ENCODE peak calls at places on chromosomes 2 and 18, in nine cellular contexts. C is GM23338; K is heart left ventricle; U is LoVo; P is activated T-helper 1 cell treated with anti-CD3 and anti-CD28 coated beads, Interleukin-12 subunit alpha, Interleukin-12 subunit beta, Interleukin-2, Interleukin-4 antibody, amounts not matched to agents 30 ng/mL and 10 ng/mL and 1 ng/mL, durations not matched to agents 14 hours and 24 hours and 36 hours; A is activated CD4-positive, alpha-beta memory T cell treated with anti-CD3 and anti-CD28 coated beads, Interleukin-2, amount 10 ng/mL, durations not matched to agents 7 days and 5 days; I is NCI-H345; R is psoas muscle; O is amniotic epithelial cell. Y is an unnamed sample.
A peak's percentile ranks its signal among the peaks of the same experiment; 100 is the strongest.

GRCh38 chr18:5556317-5556974 is 12.6 kb upstream of the EPB41L3 start:
- DNase-seq in C (no peak), K (peak; percentile 23), U (no peak), P (no peak), A (no peak), I (no peak), R (peak; percentile 49), O (no peak), Y (no peak)

GRCh38 chr2:21519821-21520220 is 396.1 kb downstream of the TDRD15 start:
- DNase-seq in C (no peak), K (no peak), U (no peak), P (no peak), A (no peak), I (no peak), R (no peak), O (no peak), Y (no peak)

GRCh38 chr2:49937432-49937831 is 783.1 kb upstream of the FSHR start:
- DNase-seq in C (peak; percentile 10), K (no peak), U (no peak), P (no peak), A (no peak), I (no peak), R (no peak), O (no peak), Y (no peak)

GRCh38 chr2:58291726-58292430 is 50.8 kb upstream of the FANCL start:
- DNase-seq in C (no peak), K (no peak), U (no peak), P (no peak), A (no peak), I (peak; percentile 63), R (no peak), O (peak; percentile 13), Y (no peak)

GRCh38 chr2:199798881-199799580 is 52.0 kb downstream of the FTCDNL1 start:
- DNase-seq in C (no peak), K (peak; percentile 45), U (no peak), P (no peak), A (no peak), I (no peak), R (peak; percentile 16), O (no peak), Y (peak; percentile 83)

GRCh38 chr18:27198036-27198435 is 12.9 kb upstream of the CHST9 start:
- DNase-seq in C (no peak), K (no peak), U (no peak), P (no peak), A (no peak), I (no peak), R (no peak), O (no peak), Y (no peak)

GRCh38 chr2:197810023-197810422 is 5.6 kb downstream of the PLCL1 start:
- DNase-seq in C (no peak), K (no peak), U (no peak), P (no peak), A (no peak), I (no peak), R (no peak), O (no peak), Y (no peak)

GRCh38 chr18:45151645-45152044 is 463.6 kb upstream of the SLC14A2 start:
- DNase-seq in C (no peak), K (no peak), U (no peak), P (no peak), A (no peak), I (no peak), R (no peak), O (no peak), Y (no peak)

GRCh38 chr2:228974169-228974568 is 296.9 kb downstream of the PID1 start:
- DNase-seq in C (no peak), K (no peak), U (no peak), P (no peak), A (no peak), I (no peak), R (no peak), O (no peak), Y (no peak)

GRCh38 chr2:96549967-96550786 is 13.6 kb downstream of the ARID5A start:
- DNase-seq in C (peak; percentile 95), K (no peak), U (no peak), P (no peak), A (no peak), I (no peak), R (peak; percentile 64), O (no peak), Y (no peak)

GRCh38 chr2:46937457-46937856 is 21.9 kb upstream of the MCFD2 start:
- DNase-seq in C (peak; percentile 22), K (no peak), U (no peak), P (no peak), A (no peak), I (no peak), R (no peak), O (no peak), Y (no peak)

GRCh38 chr2:140063356-140063755 is 1283.2 kb upstream of the NXPH2 start:
- DNase-seq in C (no peak), K (no peak), U (no peak), P (no peak), A (no peak), I (no peak), R (no peak), O (no peak), Y (no peak)

GRCh38 chr18:26865557-26865956 is at the start of gene AQP4:
- DNase-seq in C (peak; percentile 47), K (peak; percentile 13), U (no peak), P (no peak), A (no peak), I (peak; percentile 62), R (peak; percentile 44), O (no peak), Y (no peak)

GRCh38 chr2:156088598-156088997 is 243.9 kb downstream of the NR4A2 start:
- DNase-seq in C (no peak), K (no peak), U (no peak), P (no peak), A (no peak), I (no peak), R (no peak), O (no peak), Y (no peak)

GRCh38 chr2:233165895-233166661 is 85.4 kb upstream of the ATG16L1 start:
- DNase-seq in C (no peak), K (peak; percentile 32), U (peak; percentile 1), P (no peak), A (peak; percentile 85), I (no peak), R (peak; percentile 55), O (peak; percentile 45), Y (no peak)

GRCh38 chr18:6624729-6625308 is 104.7 kb upstream of the ARHGAP28 start:
- DNase-seq in C (no peak), K (no peak), U (no peak), P (no peak), A (no peak), I (no peak), R (no peak), O (peak; percentile 77), Y (no peak)

GRCh38 chr18:52286675-52287074 is 53.3 kb upstream of the DCC start:
- DNase-seq in C (no peak), K (no peak), U (no peak), P (no peak), A (no peak), I (no peak), R (no peak), O (no peak), Y (no peak)

GRCh38 chr2:30385327-30385726 is 61.7 kb upstream of the LCLAT1 start:
- DNase-seq in C (peak; percentile 71), K (no peak), U (peak; percentile 36), P (no peak), A (no peak), I (no peak), R (no peak), O (peak; percentile 50), Y (no peak)

GRCh38 chr18:57698571-57699276 is 77.1 kb upstream of the NARS1 start:
- DNase-seq in C (no peak), K (no peak), U (no peak), P (no peak), A (no peak), I (no peak), R (no peak), O (peak; percentile 65), Y (peak; percentile 32)

GRCh38 chr2:147027451-147027850 is 817.4 kb upstream of the ACVR2A start:
- DNase-seq in C (no peak), K (no peak), U (no peak), P (no peak), A (no peak), I (no peak), R (no peak), O (peak; percentile 10), Y (no peak)

GRCh38 chr2:23541453-23542334 is 156.7 kb downstream of the KLHL29 start:
- DNase-seq in C (no peak), K (peak; percentile 26), U (no peak), P (no peak), A (no peak), I (peak; percentile 56), R (no peak), O (no peak), Y (no peak)

GRCh38 chr2:9752441-9753275 is 90.6 kb upstream of the TAF1B start:
- DNase-seq in C (no peak), K (no peak), U (no peak), P (peak; percentile 73), A (peak; percentile 94), I (no peak), R (no peak), O (peak; percentile 23), Y (no peak)